ENCODE peak calls at places on chromosomes 13 and 19, in five cellular contexts. I is body of pancreas, N is posterior cingulate gyrus, U is amniotic stem cell, C is NCI-H1105. G is an unnamed sample.

GRCh38 chr19:54430306-54431254 is 15.3 kb downstream of the TTYH1 start:
- DNase-seq in I (peak), N (peak), U (no peak), C (no peak), G (no peak)

GRCh38 chr13:18993884-18994660 is 187.6 kb downstream of the TUBA3C start:
- DNase-seq in I (peak), N (no peak), U (no peak), C (no peak), G (no peak)

GRCh38 chr19:1221141-1221903 is 15.7 kb downstream of the STK11 start:
- DNase-seq in I (peak), N (peak), U (no peak), C (no peak), G (no peak)

GRCh38 chr19:38015216-38015615 is 108.2 kb downstream of the SIPA1L3 start:
- DNase-seq in I (no peak), N (no peak), U (no peak), C (no peak), G (no peak)

GRCh38 chr13:22929391-22930126 is 251.2 kb upstream of the SGCG start:
- DNase-seq in I (no peak), N (no peak), U (no peak), C (no peak), G (no peak)

GRCh38 chr13:40665061-40665753 is 1.2 kb downstream of the FOXO1 start:
- DNase-seq in I (peak), N (no peak), U (no peak), C (no peak), G (peak)

GRCh38 chr19:16087940-16088339 is 11.6 kb downstream of the TPM4 start:
- DNase-seq in I (no peak), N (no peak), U (no peak), C (no peak), G (no peak)

GRCh38 chr19:41882568-41883462 is at the start of gene ARHGEF1:
- DNase-seq in I (peak), N (no peak), U (no peak), C (no peak), G (peak)

GRCh38 chr13:113982296-113982661 is 8.4 kb upstream of the C13orf46 start:
- DNase-seq in I (no peak), N (no peak), U (no peak), C (no peak), G (no peak)